ENCODE peak calls at places on chromosomes 12 and 14, in four cellular contexts. A is H9, S is IMR-90, C is H1. K is an unnamed sample.

GRCh38 chr12:110694330-110694891 is 5.5 kb upstream of the HVCN1 start:
- DNase-seq in A (no peak), S (no peak), C (no peak), K (no peak)

GRCh38 chr12:123041811-123042655 is 61.6 kb downstream of the ARL6IP4 start:
- DNase-seq in A (no peak), S (peak), C (no peak), K (no peak)

GRCh38 chr12:105852958-105853357 is 285.8 kb downstream of the NUAK1 start:
- DNase-seq in A (no peak), S (no peak), C (no peak), K (no peak)

GRCh38 chr12:53048780-53049401 is 974 bp upstream of the TNS2 start:
- DNase-seq in A (peak), S (peak), C (no peak), K (peak)

GRCh38 chr12:45991289-45992249 is 1.2 kb upstream of the SCAF11 start:
- DNase-seq in A (peak), S (peak), C (peak), K (peak)

GRCh38 chr14:80004871-80005270 is 206.4 kb downstream of the DIO2 start:
- DNase-seq in A (no peak), S (no peak), C (no peak), K (no peak)

GRCh38 chr12:77943466-77943865 is 112.8 kb downstream of the NAV3 start:
- DNase-seq in A (no peak), S (peak), C (no peak), K (peak)

GRCh38 chr12:24226745-24227350 is 277.4 kb upstream of the SOX5 start:
- DNase-seq in A (no peak), S (peak), C (no peak), K (peak)

GRCh38 chr14:49052516-49052915 is 533.7 kb downstream of the RPS29 start:
- DNase-seq in A (no peak), S (peak), C (no peak), K (no peak)

GRCh38 chr12:126040307-126040706 is 975.1 kb downstream of the AACS start:
- DNase-seq in A (no peak), S (no peak), C (no peak), K (no peak)

GRCh38 chr12:9106610-9107541 is 8.8 kb downstream of the A2M start:
- DNase-seq in A (no peak), S (no peak), C (no peak), K (no peak)

GRCh38 chr12:123602651-123603195 is 824 bp downstream of the DDX55 start:
- DNase-seq in A (no peak), S (no peak), C (no peak), K (no peak)

GRCh38 chr12:95796225-95796981 is 5.8 kb upstream of the NTN4 start:
- DNase-seq in A (no peak), S (no peak), C (no peak), K (no peak)

GRCh38 chr12:3313655-3314305 is 177.2 kb upstream of the PRMT8 start:
- DNase-seq in A (peak), S (peak), C (no peak), K (peak)

GRCh38 chr12:104439137-104439536 is 17.6 kb upstream of the CHST11 start:
- DNase-seq in A (no peak), S (no peak), C (no peak), K (no peak)

GRCh38 chr12:116390656-116391335 is 113.3 kb upstream of the MED13L start:
- DNase-seq in A (no peak), S (no peak), C (no peak), K (no peak)

GRCh38 chr12:124248862-124249825 is 45.7 kb upstream of the RFLNA start:
- DNase-seq in A (no peak), S (no peak), C (no peak), K (no peak)

GRCh38 chr12:122563361-122563760 is 36.3 kb downstream of the KNTC1 start:
- DNase-seq in A (no peak), S (no peak), C (no peak), K (no peak)

GRCh38 chr14:102318781-102319276 is 717 bp upstream of the ZNF839 start:
- DNase-seq in A (no peak), S (no peak), C (no peak), K (no peak)

GRCh38 chr12:2248901-2249381 is 196.2 kb downstream of the CACNA1C start:
- DNase-seq in A (no peak), S (peak), C (no peak), K (no peak)

GRCh38 chr14:34211732-34212131 is 250.3 kb downstream of the SPTSSA start:
- DNase-seq in A (no peak), S (no peak), C (no peak), K (no peak)

GRCh38 chr14:105602243-105602750 is 75.9 kb downstream of the TMEM121 start:
- DNase-seq in A (no peak), S (no peak), C (no peak), K (no peak)

GRCh38 chr14:55412686-55413085 is 1.1 kb upstream of the ATG14 start:
- DNase-seq in A (no peak), S (no peak), C (no peak), K (peak)

GRCh38 chr14:103897075-103897947 is 30.9 kb upstream of the TDRD9 start:
- DNase-seq in A (no peak), S (no peak), C (no peak), K (no peak)

GRCh38 chr12:121915841-121916321 is 2.5 kb upstream of the CFAP251 start:
- DNase-seq in A (no peak), S (peak), C (no peak), K (no peak)

GRCh38 chr12:108097160-108097911 is 31.8 kb upstream of the WSCD2 start:
- DNase-seq in A (no peak), S (no peak), C (no peak), K (no peak)

GRCh38 chr12:89256060-89256459 is 96.2 kb downstream of the DUSP6 start:
- DNase-seq in A (no peak), S (no peak), C (no peak), K (no peak)

GRCh38 chr12:2613674-2614073 is 181.1 kb upstream of the FKBP4 start:
- DNase-seq in A (no peak), S (peak), C (no peak), K (no peak)

GRCh38 chr14:61566537-61567225 is 128.6 kb upstream of the HIF1A start:
- DNase-seq in A (no peak), S (peak), C (no peak), K (no peak)

GRCh38 chr14:61188196-61188595 is 92.9 kb downstream of the TMEM30B start:
- DNase-seq in A (peak), S (no peak), C (peak), K (peak)

GRCh38 chr12:106108187-106108816 is 30.5 kb downstream of the NUAK1 start:
- DNase-seq in A (peak), S (peak), C (no peak), K (peak)

GRCh38 chr14:68819260-68819691 is 26.4 kb upstream of the ZFP36L1 start:
- DNase-seq in A (peak), S (peak), C (peak), K (peak)

GRCh38 chr14:95265106-95266094 is 54.3 kb downstream of the CLMN start:
- DNase-seq in A (peak), S (peak), C (no peak), K (peak)

GRCh38 chr14:62557416-62557815 is 487.8 kb downstream of the KCNH5 start:
- DNase-seq in A (peak), S (no peak), C (no peak), K (peak)

GRCh38 chr12:54981796-54982195 is 2.8 kb downstream of the TESPA1 start:
- DNase-seq in A (no peak), S (no peak), C (no peak), K (no peak)

GRCh38 chr14:104276435-104276834 is 138.0 kb downstream of the KIF26A start:
- DNase-seq in A (no peak), S (no peak), C (no peak), K (no peak)

GRCh38 chr12:4441355-4442330 is 4.0 kb downstream of the FGF6 start:
- DNase-seq in A (peak), S (no peak), C (peak), K (peak)
- H3K56ac ChIP-seq in A (no peak), S (no peak), C (peak), K (peak)

GRCh38 chr14:83994020-83994419 is 1535.9 kb upstream of the FLRT2 start:
- DNase-seq in A (no peak), S (peak), C (no peak), K (no peak)
- H3K9ac ChIP-seq in A (no peak), S (no peak), C (no peak), K (no peak)

GRCh38 chr12:131908716-131909595 is 14.5 kb downstream of the ULK1 start:
- DNase-seq in A (no peak), S (no peak), C (no peak), K (no peak)

GRCh38 chr12:131905640-131906091 is 11.2 kb downstream of the ULK1 start:
- DNase-seq in A (no peak), S (no peak), C (no peak), K (no peak)

GRCh38 chr12:131909596-131910219 is 15.3 kb downstream of the ULK1 start:
- DNase-seq in A (no peak), S (no peak), C (no peak), K (no peak)

GRCh38 chr12:131908082-131908715 is 13.8 kb downstream of the ULK1 start:
- DNase-seq in A (no peak), S (no peak), C (no peak), K (no peak)

DNA sequence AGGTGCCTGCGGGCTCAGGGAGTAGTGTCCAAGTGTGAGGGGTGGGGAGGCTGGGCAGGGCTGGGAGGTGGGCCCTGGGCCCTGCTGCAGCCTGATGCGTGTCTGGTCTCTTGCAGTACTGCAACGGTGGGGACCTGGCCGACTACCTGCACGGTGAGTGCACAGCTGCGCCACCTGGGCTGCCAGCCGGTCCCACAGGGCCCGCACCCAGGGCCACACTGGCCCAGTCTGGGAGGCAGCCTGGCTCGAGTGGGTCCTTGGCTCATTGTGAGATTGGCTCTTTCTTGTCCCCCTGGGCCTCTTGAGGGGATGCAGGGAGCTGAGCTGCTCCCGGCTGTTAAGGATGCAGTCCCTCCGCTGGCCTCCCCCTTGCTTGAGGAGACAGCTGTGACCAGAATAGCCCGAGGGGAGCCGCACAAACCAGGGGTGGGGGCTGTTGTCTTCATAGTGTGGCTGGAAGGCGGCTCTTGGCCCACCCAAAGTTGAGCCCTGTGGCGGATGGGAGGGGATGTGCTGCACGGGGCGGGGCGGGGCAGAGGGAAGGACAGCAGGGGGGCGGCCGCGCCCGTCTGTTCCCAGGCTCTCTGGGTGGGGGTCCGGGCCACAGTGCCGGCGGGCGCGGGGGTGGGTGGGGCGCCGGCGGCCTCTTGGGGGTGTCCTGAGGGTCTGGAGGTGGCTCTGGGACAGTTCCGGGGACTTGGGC is 13.1 kb downstream of the ULK1 start:
- DNase-seq in A (no peak), S (no peak), C (no peak), K (no peak)
- H3K56ac ChIP-seq in A (no peak), S (no peak), C (no peak), K (no peak)

GRCh38 chr12:93459097-93459496 is 8.2 kb upstream of the MRPL42 start:
- DNase-seq in A (no peak), S (no peak), C (no peak), K (no peak)

GRCh38 chr12:93456077-93456476 is 11.2 kb upstream of the MRPL42 start:
- DNase-seq in A (no peak), S (no peak), C (no peak), K (no peak)

GRCh38 chr12:93459992-93460391 is 7.3 kb upstream of the MRPL42 start:
- DNase-seq in A (no peak), S (no peak), C (no peak), K (no peak)

GRCh38 chr12:93461503-93461902 is 5.8 kb upstream of the MRPL42 start:
- DNase-seq in A (no peak), S (no peak), C (no peak), K (no peak)

DNA sequence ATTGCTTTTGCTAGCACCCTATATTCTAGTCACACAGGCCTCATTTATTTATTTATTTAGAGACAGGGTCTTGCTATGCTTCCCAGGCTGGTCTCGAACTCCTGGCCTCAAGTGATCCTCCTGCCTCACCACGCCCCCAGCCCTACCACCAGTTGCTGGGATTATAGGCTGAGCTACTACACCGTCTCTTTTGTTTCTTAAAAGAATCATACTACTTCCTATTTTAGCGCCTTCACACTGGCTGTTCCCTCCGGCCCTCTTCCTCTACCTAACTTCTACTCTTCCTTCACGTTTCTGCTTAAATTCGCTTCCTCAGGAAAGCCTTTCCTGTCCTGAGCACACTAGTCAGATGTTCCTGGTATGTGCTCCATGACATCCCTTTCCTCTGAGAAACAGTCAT is 6.4 kb upstream of the MRPL42 start:
- DNase-seq in A (no peak), S (no peak), C (no peak), K (no peak)
- H3K9ac ChIP-seq in A (no peak), S (no peak), C (no peak), K (no peak)

GRCh38 chr12:7060353-7060954 is at the start of gene C1S:
- DNase-seq in A (peak), S (peak), C (peak), K (peak)

GRCh38 chr12:7061138-7061537 is 620 bp downstream of the C1S start:
- DNase-seq in A (no peak), S (no peak), C (no peak), K (peak)

GRCh38 chr12:7058163-7058845 is 2.2 kb upstream of the C1S start:
- DNase-seq in A (no peak), S (no peak), C (no peak), K (no peak)

GRCh38 chr12:7058850-7059249 is 1.7 kb upstream of the C1S start:
- DNase-seq in A (no peak), S (no peak), C (no peak), K (no peak)

GRCh38 chr12:7059780-7060179 is 738 bp upstream of the C1S start:
- DNase-seq in A (no peak), S (no peak), C (no peak), K (no peak)
- H3K56ac ChIP-seq in A (no peak), S (peak), C (no peak), K (no peak)

GRCh38 chr14:93023039-93023438 is 92.7 kb downstream of the ITPK1 start:
- DNase-seq in A (peak), S (no peak), C (no peak), K (peak)
- H3K9ac ChIP-seq in A (no peak), S (no peak), C (no peak), K (no peak)

GRCh38 chr14:71468701-71469100 is 463.5 kb upstream of the RGS6 start:
- DNase-seq in A (no peak), S (no peak), C (no peak), K (no peak)
- H3K56ac ChIP-seq in A (no peak), S (no peak), C (no peak), K (no peak)

GRCh38 chr12:32273712-32274111 is 125.6 kb upstream of the FGD4 start:
- DNase-seq in A (peak), S (no peak), C (peak), K (peak)
- H3K9ac ChIP-seq in A (no peak), S (no peak), C (no peak), K (no peak)

GRCh38 chr12:47222592-47222959 is 142.8 kb upstream of the AMIGO2 start:
- DNase-seq in A (peak), S (no peak), C (peak), K (peak)
- H3K56ac ChIP-seq in A (no peak), S (no peak), C (peak), K (peak)

GRCh38 chr14:93230539-93230938 is 23.5 kb downstream of the UBR7 start:
- DNase-seq in A (no peak), S (no peak), C (no peak), K (no peak)

GRCh38 chr14:93234798-93235197 is 27.7 kb downstream of the UBR7 start:
- DNase-seq in A (no peak), S (peak), C (no peak), K (peak)

GRCh38 chr14:93232159-93232558 is 25.1 kb downstream of the UBR7 start:
- DNase-seq in A (no peak), S (no peak), C (peak), K (no peak)

GRCh38 chr14:93228550-93228949 is 21.5 kb downstream of the UBR7 start:
- DNase-seq in A (no peak), S (no peak), C (no peak), K (no peak)

GRCh38 chr14:93231129-93231979 is 24.3 kb downstream of the UBR7 start:
- DNase-seq in A (no peak), S (peak), C (no peak), K (no peak)
- H3K9ac ChIP-seq in A (no peak), S (peak), C (no peak), K (no peak)

K was measured in mesendoderm.